ENCODE peak calls at places on chromosomes 12 and 14, in five cellular contexts. Q is NB4, V is upper lobe of left lung, N is cardiac muscle cell, B is heart right ventricle. W is an unnamed sample.
A peak's percentile ranks its signal among the peaks of the same experiment; 100 is the strongest.

GRCh38 chr12:113700943-113701342 is 229.3 kb upstream of the LHX5 start:
- DNase-seq in Q (no peak), V (no peak), N (no peak), B (no peak), W (no peak)

GRCh38 chr12:85920324-85920947 is 46.3 kb downstream of the NTS start:
- DNase-seq in Q (peak; percentile 42), V (no peak), N (peak; percentile 34), B (no peak), W (peak; percentile 23)

GRCh38 chr14:34713681-34714319 is 593 bp downstream of the CFL2 start:
- DNase-seq in Q (peak; percentile 45), V (no peak), N (peak; percentile 38), B (peak; percentile 49), W (no peak)

GRCh38 chr12:128675576-128675975 is 148.2 kb downstream of the SLC15A4 start:
- DNase-seq in Q (no peak), V (no peak), N (no peak), B (no peak), W (no peak)

GRCh38 chr14:95098984-95099599 is 58.2 kb downstream of the DICER1 start:
- DNase-seq in Q (peak; percentile 59), V (no peak), N (peak; percentile 76), B (peak; percentile 65), W (peak; percentile 46)

GRCh38 chr12:100391856-100392255 is 35.0 kb downstream of the SLC17A8 start:
- DNase-seq in Q (no peak), V (no peak), N (no peak), B (no peak), W (no peak)

GRCh38 chr12:107778383-107779015 is 4.0 kb downstream of the ASCL4 start:
- DNase-seq in Q (peak; percentile 45), V (no peak), N (no peak), B (no peak), W (no peak)

GRCh38 chr12:107992870-107993451 is 136.1 kb upstream of the WSCD2 start:
- DNase-seq in Q (peak; percentile 64), V (no peak), N (peak; percentile 74), B (no peak), W (no peak)

DNA sequence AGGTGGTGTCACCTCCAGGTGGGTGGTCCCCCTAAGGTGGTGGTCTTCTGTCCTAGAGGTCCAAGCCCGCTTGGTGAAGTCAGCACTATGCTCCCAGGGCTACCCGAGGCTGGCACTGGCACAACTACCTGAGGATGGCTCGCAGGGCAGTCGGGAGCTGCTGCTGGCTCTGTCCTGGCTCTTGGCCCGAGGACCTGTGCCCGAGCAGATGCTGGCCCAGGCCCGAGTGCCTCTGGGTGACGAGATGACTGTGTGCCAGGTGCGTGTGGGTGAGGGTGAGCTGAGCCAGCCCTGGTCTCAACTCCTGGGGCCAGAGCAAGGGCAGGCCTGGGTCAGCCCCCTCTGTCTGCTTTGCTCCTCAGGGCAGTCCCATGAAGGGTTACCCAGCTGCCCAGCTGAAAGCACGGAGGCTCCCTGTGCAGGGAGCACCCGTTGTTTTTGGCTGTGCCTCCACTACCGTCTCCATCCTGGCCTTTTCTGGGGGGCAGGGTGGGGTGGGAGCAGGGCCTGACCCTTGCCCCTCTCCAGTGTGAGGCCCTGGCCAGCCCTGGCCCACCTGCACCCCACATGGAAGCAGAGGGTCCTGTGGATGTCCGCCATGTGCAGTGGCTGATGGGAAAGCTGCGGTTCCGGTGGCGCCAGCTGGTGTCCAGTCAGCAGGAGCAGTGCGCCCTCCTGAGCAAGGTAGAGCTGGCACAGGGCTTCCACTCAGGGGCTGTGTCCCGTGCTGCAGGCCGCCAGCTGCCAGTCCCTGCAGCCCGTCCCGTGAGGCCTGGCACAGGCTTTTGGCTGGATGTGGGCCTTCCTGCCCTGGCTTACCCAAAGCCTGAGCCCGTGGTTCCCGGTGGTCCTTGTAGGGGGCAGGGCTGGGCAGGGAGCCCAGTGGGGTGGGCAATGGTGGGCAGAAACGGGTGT is 1.3 kb downstream of the TEDC1 start:
- DNase-seq in Q (no peak), V (peak; percentile 83), N (no peak), B (peak; percentile 36), W (no peak)
- H3K4me3 ChIP-seq in Q (peak overlapping the region; percentile 4), V (peak overlapping the region; percentile 69), N (no peak overlapping the region), B (peak overlapping the region; percentile 80), W (no peak overlapping the region)

DNA sequence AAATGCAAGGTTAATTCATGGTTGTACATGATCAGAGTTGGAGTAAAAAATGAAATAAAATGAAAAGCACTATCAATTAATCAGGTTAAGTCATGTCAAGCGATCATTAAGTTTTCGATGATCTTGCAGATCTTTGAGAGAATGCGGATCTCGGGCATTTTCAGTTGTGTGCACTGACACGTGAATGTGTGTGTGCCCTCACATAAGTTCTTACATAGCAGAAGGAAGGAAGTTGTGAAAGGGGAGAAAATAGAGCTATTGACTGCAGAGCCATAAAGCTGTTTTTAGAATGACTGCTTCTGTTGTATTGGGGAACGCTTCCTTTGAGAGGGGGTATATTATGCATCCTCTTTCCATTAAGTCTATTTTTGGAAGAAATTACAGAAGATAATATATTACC is 101.3 kb downstream of the HMGA2 start:
- DNase-seq in Q (peak; percentile 82), V (no peak), N (no peak), B (no peak), W (no peak)
- H3K4me3 ChIP-seq in Q (no peak overlapping the region), V (no peak overlapping the region), N (no peak overlapping the region), B (no peak overlapping the region), W (no peak overlapping the region)

GRCh38 chr14:61282746-61283145 is 1.6 kb upstream of the TMEM30B start:
- DNase-seq in Q (no peak), V (no peak), N (no peak), B (no peak), W (no peak)
- H3K4me3 ChIP-seq in Q (no peak overlapping the region), V (no peak overlapping the region), N (no peak overlapping the region), B (no peak overlapping the region), W (no peak overlapping the region)

GRCh38 chr12:104478396-104479140 is 21.8 kb downstream of the CHST11 start:
- DNase-seq in Q (peak; percentile 94), V (no peak), N (no peak), B (no peak), W (no peak)
- H3K4me3 ChIP-seq in Q (peak overlapping the region; percentile 54), V (peak overlapping the region; percentile 18), N (no peak overlapping the region), B (no peak overlapping the region), W (no peak overlapping the region)

GRCh38 chr12:133120385-133121191 is 9.5 kb downstream of the ZNF891 start:
- DNase-seq in Q (peak; percentile 26), V (no peak), N (no peak), B (no peak), W (no peak)

GRCh38 chr12:133130038-133130807 is at the start of the genes ZNF10 and ZNF891:
- DNase-seq in Q (peak; percentile 99), V (peak; percentile 100), N (peak; percentile 98), B (peak; percentile 95), W (peak; percentile 83)

GRCh38 chr12:133129368-133130037 is 571 bp downstream of the ZNF891 start:
- DNase-seq in Q (no peak), V (peak; percentile 30), N (peak; percentile 0), B (no peak), W (no peak)

DNA sequence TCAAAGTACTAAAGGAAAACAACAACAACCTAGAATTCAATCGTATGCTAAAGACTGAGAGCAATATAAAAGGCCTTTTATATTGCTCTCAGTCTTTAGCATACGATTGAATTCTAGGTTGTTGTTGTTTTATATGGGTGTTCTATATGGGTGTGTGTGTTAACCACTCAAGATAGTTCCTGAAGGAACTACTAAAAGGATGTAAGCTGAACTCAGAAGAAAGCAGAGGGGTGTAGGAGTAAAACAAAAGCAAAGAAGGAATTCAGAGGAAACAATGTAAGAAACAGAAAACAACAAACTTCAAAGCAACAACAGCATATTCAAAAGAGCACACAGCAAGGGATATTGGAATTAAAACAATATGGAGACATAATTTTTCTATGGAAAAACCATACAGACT is 5.4 kb downstream of the ZNF891 start:
- DNase-seq in Q (no peak), V (no peak), N (no peak), B (no peak), W (no peak)
- H3K4me3 ChIP-seq in Q (no peak overlapping the region), V (no peak overlapping the region), N (no peak overlapping the region), B (no peak overlapping the region), W (no peak overlapping the region)

GRCh38 chr14:105066285-105067071 is 1.2 kb upstream of the GPR132 start:
- DNase-seq in Q (no peak), V (peak; percentile 73), N (no peak), B (peak; percentile 4), W (no peak)

GRCh38 chr14:105064721-105065143 is 498 bp downstream of the GPR132 start:
- DNase-seq in Q (peak; percentile 35), V (peak; percentile 76), N (no peak), B (peak; percentile 13), W (no peak)

GRCh38 chr14:105064001-105064400 is 1.2 kb downstream of the GPR132 start:
- DNase-seq in Q (no peak), V (no peak), N (no peak), B (no peak), W (no peak)

GRCh38 chr14:105067140-105067968 is 2.1 kb upstream of the GPR132 start:
- DNase-seq in Q (peak; percentile 80), V (peak; percentile 69), N (no peak), B (no peak), W (no peak)

GRCh38 chr14:105065280-105066228 is at the start of gene GPR132:
- DNase-seq in Q (peak; percentile 98), V (peak; percentile 90), N (peak; percentile 66), B (peak; percentile 34), W (no peak)
- H3K4me3 ChIP-seq in Q (peak within 1 kb of the TSS; percentile 38), V (peak within 1 kb of the TSS; percentile 47), N (no peak within 1 kb of the TSS), B (peak within 1 kb of the TSS; percentile 33), W (no peak within 1 kb of the TSS)

DNA sequence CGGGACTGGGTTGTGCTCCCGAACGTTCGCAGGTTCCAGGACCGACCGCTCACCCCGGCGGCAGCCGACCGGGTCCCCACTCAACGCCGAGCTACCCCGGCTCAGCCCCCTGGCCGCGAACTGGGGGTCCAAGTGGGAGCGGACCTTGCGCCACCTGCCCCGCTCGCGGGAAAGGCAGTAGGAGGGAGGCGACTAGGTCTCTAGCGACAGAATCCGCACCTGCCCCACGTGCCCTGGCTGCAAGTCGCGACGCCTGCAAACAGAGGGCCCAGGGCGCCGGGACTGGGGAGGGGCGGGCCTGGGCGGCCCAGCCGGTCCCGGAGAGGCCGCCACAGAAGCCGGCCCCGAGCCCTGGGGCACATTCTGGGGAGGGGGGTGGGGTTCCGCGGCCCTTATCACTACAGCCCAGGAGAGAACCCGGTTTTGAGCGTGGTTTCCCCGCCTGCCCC is 239.2 kb upstream of the CPNE8 start:
- DNase-seq in Q (no peak), V (peak; percentile 81), N (no peak), B (no peak), W (no peak)
- H3K4me3 ChIP-seq in Q (no peak overlapping the region), V (peak overlapping the region; percentile 60), N (peak overlapping the region; percentile 26), B (peak overlapping the region; percentile 61), W (peak overlapping the region; percentile 53)

GRCh38 chr12:96208346-96208745 is 14.2 kb downstream of the ELK3 start:
- DNase-seq in Q (no peak), V (no peak), N (no peak), B (no peak), W (no peak)
- H3K4me3 ChIP-seq in Q (no peak overlapping the region), V (no peak overlapping the region), N (no peak overlapping the region), B (peak overlapping the region; percentile 8), W (no peak overlapping the region)

GRCh38 chr14:54570047-54570446 is 3.1 kb downstream of the SAMD4A start:
- DNase-seq in Q (no peak), V (no peak), N (no peak), B (no peak), W (no peak)
- H3K4me3 ChIP-seq in Q (no peak overlapping the region), V (no peak overlapping the region), N (peak overlapping the region; percentile 95), B (peak overlapping the region; percentile 92), W (peak overlapping the region; percentile 12)